ENCODE peak calls at places on chromosomes 3 and 15, in nine cellular contexts. G is psoas muscle, C is IMR-90, X is pancreas, F is bronchial epithelial cell, S is brain microvascular endothelial cell, Z is BE2C, D is tibial artery, A is sigmoid colon. I is an unnamed sample.
A peak's percentile ranks its signal among the peaks of the same experiment; 100 is the strongest.

GRCh38 chr3:159824341-159824740 is 164.3 kb upstream of the IL12A start:
- DNase-seq in G (no peak), C (peak; percentile 90), X (no peak), F (peak; percentile 89), S (peak; percentile 90), Z (peak; percentile 34), D (no peak), A (no peak), I (peak; percentile 63)

GRCh38 chr3:16064660-16065414 is 109.6 kb upstream of the GALNT15 start:
- DNase-seq in G (peak; percentile 86), C (peak; percentile 97), X (no peak), F (peak; percentile 68), S (peak; percentile 89), Z (no peak), D (peak; percentile 84), A (peak; percentile 92), I (no peak)

GRCh38 chr3:16723994-16724393 is 118.8 kb upstream of the DAZL start:
- DNase-seq in G (no peak), C (peak; percentile 11), X (no peak), F (peak; percentile 44), S (peak; percentile 62), Z (no peak), D (no peak), A (no peak), I (no peak)

GRCh38 chr3:171056528-171056927 is 30.0 kb upstream of the SLC2A2 start:
- DNase-seq in G (no peak), C (peak; percentile 81), X (no peak), F (peak; percentile 88), S (peak; percentile 65), Z (no peak), D (no peak), A (no peak), I (no peak)

GRCh38 chr3:3683261-3683660 is 116.0 kb upstream of the LRRN1 start:
- DNase-seq in G (no peak), C (no peak), X (no peak), F (peak; percentile 67), S (no peak), Z (no peak), D (no peak), A (no peak), I (no peak)

GRCh38 chr3:48562367-48563095 is 1.1 kb downstream of the UCN2 start:
- DNase-seq in G (no peak), C (no peak), X (no peak), F (no peak), S (no peak), Z (no peak), D (no peak), A (no peak), I (no peak)

GRCh38 chr15:98983333-98983732 is 24.3 kb downstream of the PGPEP1L start:
- DNase-seq in G (no peak), C (peak; percentile 84), X (peak; percentile 35), F (peak; percentile 89), S (peak; percentile 68), Z (no peak), D (peak; percentile 79), A (peak; percentile 74), I (peak; percentile 87)

GRCh38 chr3:184884359-184885017 is 72.5 kb downstream of the VPS8 start:
- DNase-seq in G (no peak), C (no peak), X (no peak), F (no peak), S (no peak), Z (no peak), D (no peak), A (no peak), I (no peak)

GRCh38 chr3:148372476-148372875 is 325.2 kb upstream of the AGTR1 start:
- DNase-seq in G (no peak), C (no peak), X (no peak), F (peak; percentile 42), S (no peak), Z (no peak), D (no peak), A (no peak), I (no peak)

GRCh38 chr3:112770026-112770626 is 76.5 kb downstream of the CD200R1L start:
- DNase-seq in G (peak; percentile 52), C (peak; percentile 87), X (no peak), F (peak; percentile 92), S (peak; percentile 90), Z (peak; percentile 48), D (no peak), A (no peak), I (no peak)

GRCh38 chr15:73752817-73753214 is 335 bp downstream of the INSYN1 start:
- DNase-seq in G (peak; percentile 27), C (no peak), X (peak; percentile 15), F (no peak), S (no peak), Z (no peak), D (no peak), A (no peak), I (no peak)

GRCh38 chr3:172582712-172583111 is 59.5 kb upstream of the TNFSF10 start:
- DNase-seq in G (no peak), C (peak; percentile 83), X (no peak), F (peak; percentile 98), S (no peak), Z (no peak), D (no peak), A (no peak), I (no peak)

GRCh38 chr15:52121896-52122295 is 9.3 kb upstream of the BCL2L10 start:
- DNase-seq in G (no peak), C (peak; percentile 59), X (no peak), F (no peak), S (no peak), Z (no peak), D (no peak), A (no peak), I (no peak)

GRCh38 chr3:58537412-58538301 is 667 bp upstream of the ACOX2 start:
- DNase-seq in G (no peak), C (no peak), X (peak; percentile 63), F (peak; percentile 60), S (no peak), Z (no peak), D (no peak), A (no peak), I (no peak)

GRCh38 chr15:101004986-101005747 is 86.0 kb downstream of the LRRK1 start:
- DNase-seq in G (no peak), C (no peak), X (no peak), F (no peak), S (no peak), Z (no peak), D (no peak), A (peak; percentile 24), I (no peak)

GRCh38 chr3:49257187-49257586 is 19.8 kb downstream of the C3orf62 start:
- DNase-seq in G (no peak), C (no peak), X (no peak), F (no peak), S (no peak), Z (no peak), D (no peak), A (no peak), I (no peak)

GRCh38 chr3:30682434-30683155 is 76.2 kb downstream of the TGFBR2 start:
- DNase-seq in G (no peak), C (no peak), X (no peak), F (no peak), S (no peak), Z (no peak), D (no peak), A (no peak), I (no peak)

GRCh38 chr3:101229681-101230080 is 90.7 kb downstream of the IMPG2 start:
- DNase-seq in G (no peak), C (no peak), X (no peak), F (no peak), S (peak; percentile 4), Z (no peak), D (no peak), A (no peak), I (no peak)
- H3K4me3 ChIP-seq in G (no peak overlapping the region), C (no peak overlapping the region), X (no peak overlapping the region), F (no peak overlapping the region), S (no peak overlapping the region), Z (no peak overlapping the region), D (no peak overlapping the region), A (no peak overlapping the region), I (no peak overlapping the region)

GRCh38 chr3:13299531-13300155 is 120.5 kb downstream of the NUP210 start:
- DNase-seq in G (no peak), C (no peak), X (no peak), F (no peak), S (no peak), Z (no peak), D (no peak), A (no peak), I (no peak)
- TF ChIP-seq CTCF in G (no peak), C (no peak), X (no peak), F (no peak), S (no peak), Z (no peak), D (no peak), A (no peak), I (no peak)

DNA sequence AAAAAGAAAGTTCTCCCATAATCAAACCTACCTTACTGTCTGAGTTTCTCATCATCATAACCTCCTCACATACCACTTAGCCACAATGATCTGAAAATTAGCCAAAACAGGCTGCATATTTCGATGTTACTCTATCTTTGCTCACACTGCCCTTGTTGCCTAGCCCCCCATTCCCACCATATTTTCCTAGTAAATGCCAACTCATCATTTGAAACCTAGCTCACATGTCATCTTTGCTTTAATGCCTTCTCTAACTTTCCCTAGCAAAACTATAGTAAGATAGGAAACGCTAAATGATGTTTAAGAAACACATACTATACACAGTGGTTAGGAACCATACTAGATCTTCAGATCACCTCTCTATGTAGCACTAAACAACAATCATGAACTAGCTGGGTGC is 64.9 kb downstream of the INO80 start:
- DNase-seq in G (no peak), C (no peak), X (no peak), F (no peak), S (no peak), Z (no peak), D (no peak), A (no peak), I (no peak)
- H3K36me3 ChIP-seq in G (peaks cover 25% of the 10 kb centered on the region), C (peaks cover 34% of the 10 kb centered on the region), X (peaks cover 3% of the 10 kb centered on the region), F (peaks cover 21% of the 10 kb centered on the region), S (peaks cover 70% of the 10 kb centered on the region), Z (peaks cover 91% of the 10 kb centered on the region), D (peaks cover 65% of the 10 kb centered on the region), A (peaks cover 51% of the 10 kb centered on the region), I (peaks cover 3% of the 10 kb centered on the region)

GRCh38 chr3:62373714-62374333 is 474 bp upstream of the FEZF2 start:
- DNase-seq in G (no peak), C (no peak), X (no peak), F (no peak), S (no peak), Z (peak; percentile 11), D (no peak), A (no peak), I (no peak)

GRCh38 chr3:62373215-62373614 is at the start of gene FEZF2:
- DNase-seq in G (no peak), C (no peak), X (no peak), F (no peak), S (no peak), Z (peak; percentile 11), D (no peak), A (no peak), I (no peak)

GRCh38 chr3:62375655-62376054 is 2.3 kb upstream of the FEZF2 start:
- DNase-seq in G (no peak), C (no peak), X (no peak), F (no peak), S (no peak), Z (no peak), D (no peak), A (no peak), I (no peak)

GRCh38 chr3:62372621-62373041 is 719 bp downstream of the FEZF2 start:
- DNase-seq in G (no peak), C (no peak), X (no peak), F (no peak), S (no peak), Z (peak; percentile 12), D (no peak), A (no peak), I (no peak)

GRCh38 chr3:62374375-62374876 is 1.1 kb upstream of the FEZF2 start:
- DNase-seq in G (no peak), C (peak; percentile 6), X (no peak), F (peak; percentile 9), S (peak; percentile 14), Z (no peak), D (no peak), A (no peak), I (no peak)
- H3K4me3 ChIP-seq in G (peak overlapping the region; percentile 55), C (no peak overlapping the region), X (no peak overlapping the region), F (no peak overlapping the region), S (peak overlapping the region; percentile 20), Z (peak overlapping the region; percentile 21), D (peak overlapping the region; percentile 43), A (no peak overlapping the region), I (peak overlapping the region; percentile 4)

I was measured in BJ.